ENCODE peak calls at places on chromosomes 5 and 9, in seven cellular contexts. F is GM23248, S is GM12865, X is AG04449, J is fibroblast of mammary gland, D is left ventricle myocardium inferior, Y is hepatocyte. P is an unnamed sample.

GRCh38 chr5:113020461-113021273 is 44.1 kb downstream of the DCP2 start:
- DNase-seq in F (peak; percentile 69), S (no peak), X (no peak), J (peak; percentile 43), D (no peak), Y (no peak), P (no peak)

GRCh38 chr9:16429671-16430070 is 440.8 kb downstream of the BNC2 start:
- DNase-seq in F (no peak), S (peak; percentile 16), X (no peak), J (no peak), D (no peak), Y (no peak), P (no peak)

GRCh38 chr9:136858452-136858843 is 6.3 kb downstream of the MAMDC4 start:
- DNase-seq in F (no peak), S (no peak), X (no peak), J (no peak), D (no peak), Y (no peak), P (no peak)

GRCh38 chr5:83219077-83219476 is 141.7 kb downstream of the XRCC4 start:
- DNase-seq in F (no peak), S (no peak), X (no peak), J (no peak), D (no peak), Y (no peak), P (no peak)

GRCh38 chr9:131728961-131729360 is 10.9 kb downstream of the RAPGEF1 start:
- DNase-seq in F (no peak), S (peak; percentile 75), X (no peak), J (no peak), D (no peak), Y (no peak), P (no peak)

GRCh38 chr5:125286266-125286665 is 539.8 kb upstream of the ZNF608 start:
- DNase-seq in F (no peak), S (no peak), X (no peak), J (no peak), D (no peak), Y (no peak), P (no peak)

GRCh38 chr5:180390441-180391190 is 37.5 kb upstream of the GFPT2 start:
- DNase-seq in F (peak; percentile 37), S (no peak), X (no peak), J (no peak), D (no peak), Y (no peak), P (no peak)

GRCh38 chr5:66113160-66113559 is 30.9 kb upstream of the SREK1 start:
- DNase-seq in F (peak; percentile 84), S (no peak), X (peak; percentile 3), J (peak; percentile 83), D (no peak), Y (no peak), P (no peak)

GRCh38 chr5:14325369-14325768 is 182.2 kb downstream of the TRIO start:
- DNase-seq in F (no peak), S (no peak), X (no peak), J (no peak), D (no peak), Y (no peak), P (no peak)

GRCh38 chr5:172365948-172366608 is 82.5 kb upstream of the UBTD2 start:
- DNase-seq in F (no peak), S (no peak), X (no peak), J (no peak), D (no peak), Y (no peak), P (no peak)

GRCh38 chr9:95048225-95049087 is 269.1 kb downstream of the FANCC start:
- DNase-seq in F (peak; percentile 77), S (peak; percentile 48), X (no peak), J (peak; percentile 31), D (peak; percentile 75), Y (peak; percentile 87), P (peak; percentile 83)

GRCh38 chr5:81855576-81855975 is 104.7 kb upstream of the SSBP2 start:
- DNase-seq in F (no peak), S (no peak), X (no peak), J (no peak), D (no peak), Y (no peak), P (no peak)

GRCh38 chr5:7321724-7322123 is 74.2 kb upstream of the ADCY2 start:
- DNase-seq in F (peak; percentile 98), S (no peak), X (peak; percentile 98), J (peak; percentile 98), D (no peak), Y (peak; percentile 22), P (no peak)

GRCh38 chr9:99105152-99106043 is 485 bp downstream of the TGFBR1 start:
- DNase-seq in F (peak; percentile 91), S (peak; percentile 81), X (no peak), J (peak; percentile 67), D (peak; percentile 82), Y (peak; percentile 90), P (peak; percentile 84)

GRCh38 chr5:59790399-59791130 is 103.0 kb downstream of the PDE4D start:
- DNase-seq in F (peak; percentile 32), S (peak; percentile 70), X (no peak), J (peak; percentile 80), D (no peak), Y (no peak), P (no peak)

GRCh38 chr5:154972476-154973080 is 31.7 kb downstream of the MRPL22 start:
- DNase-seq in F (peak; percentile 64), S (peak; percentile 30), X (no peak), J (peak; percentile 50), D (no peak), Y (peak; percentile 75), P (peak; percentile 2)

GRCh38 chr5:69152731-69153130 is 14.2 kb upstream of the CCNB1 start:
- DNase-seq in F (no peak), S (no peak), X (no peak), J (no peak), D (no peak), Y (no peak), P (no peak)

DNA sequence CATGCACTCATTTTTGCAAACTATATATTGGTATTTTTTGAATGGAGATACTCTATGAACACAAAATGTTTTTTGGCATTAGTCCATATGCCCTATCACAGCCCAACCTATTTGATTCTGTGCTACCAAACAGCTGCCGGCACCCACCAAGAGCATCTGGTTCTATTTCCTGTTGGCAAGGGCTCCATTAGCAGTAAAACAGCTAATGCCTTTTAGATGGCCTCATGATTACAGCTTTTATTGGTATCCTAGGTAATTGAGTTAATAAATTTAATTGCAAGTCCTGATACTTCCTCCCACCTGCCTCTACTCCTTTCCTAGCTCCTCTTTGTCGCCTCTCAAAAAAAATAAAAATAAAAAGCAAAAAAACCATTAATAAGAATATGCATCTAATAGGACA is 620.6 kb downstream of the SLCO4C1 start:
- DNase-seq in F (no peak), S (no peak), X (no peak), J (no peak), D (no peak), Y (no peak), P (no peak)
- H3K4me3 ChIP-seq in F (no peak overlapping the region), S (no peak overlapping the region), X (no peak overlapping the region), J (no peak overlapping the region), D (no peak overlapping the region), Y (no peak overlapping the region), P (no peak overlapping the region)

GRCh38 chr5:127233590-127233989 is 57.0 kb upstream of the MEGF10 start:
- DNase-seq in F (no peak), S (no peak), X (no peak), J (no peak), D (no peak), Y (no peak), P (no peak)

GRCh38 chr5:127229185-127229889 is 61.3 kb upstream of the MEGF10 start:
- DNase-seq in F (peak; percentile 43), S (peak; percentile 75), X (no peak), J (peak; percentile 11), D (peak; percentile 59), Y (peak; percentile 55), P (peak; percentile 65)

GRCh38 chr5:127231118-127231517 is 59.5 kb upstream of the MEGF10 start:
- DNase-seq in F (no peak), S (no peak), X (no peak), J (no peak), D (no peak), Y (no peak), P (no peak)

GRCh38 chr5:127227881-127228280 is 62.7 kb upstream of the MEGF10 start:
- DNase-seq in F (peak; percentile 34), S (no peak), X (no peak), J (peak; percentile 60), D (no peak), Y (no peak), P (no peak)

DNA sequence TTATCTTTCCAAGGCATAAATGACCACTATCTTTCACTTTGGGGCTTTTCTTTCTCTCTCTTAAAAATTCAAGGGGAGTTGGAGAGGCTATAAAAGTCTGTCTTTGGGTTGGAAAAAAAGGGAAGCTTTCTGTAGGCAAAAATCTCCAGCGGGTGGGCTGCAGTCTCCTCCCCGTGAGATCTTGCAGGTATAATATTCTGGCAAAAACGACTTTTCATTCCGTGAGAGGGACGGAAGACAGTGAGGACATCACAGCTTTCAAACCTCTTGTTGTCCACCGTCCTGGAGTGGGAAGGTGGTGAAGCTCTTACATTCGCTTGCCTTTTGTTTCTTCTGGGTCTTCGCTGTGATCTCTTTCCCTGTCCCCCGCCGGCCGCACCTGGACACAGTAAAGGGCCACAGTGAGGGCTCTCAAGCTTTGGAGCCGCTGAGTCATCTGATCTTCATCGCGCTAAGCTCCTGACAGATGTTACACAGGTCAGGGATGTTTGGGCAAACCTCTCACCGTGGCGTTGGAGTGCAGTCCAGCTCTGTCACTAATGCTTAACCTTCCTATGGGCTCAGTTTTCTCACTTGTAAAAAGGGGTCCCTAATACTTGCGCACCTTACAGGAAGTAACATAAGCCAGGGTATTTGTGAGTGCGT is 61.9 kb upstream of the MEGF10 start:
- DNase-seq in F (peak; percentile 20), S (no peak), X (no peak), J (no peak), D (no peak), Y (peak; percentile 39), P (peak; percentile 45)
- H3K4me3 ChIP-seq in F (peak overlapping the region; percentile 71), S (peak overlapping the region; percentile 71), X (peak overlapping the region; percentile 52), J (peak overlapping the region; percentile 55), D (peak overlapping the region; percentile 70), Y (no peak overlapping the region), P (no peak overlapping the region)

DNA sequence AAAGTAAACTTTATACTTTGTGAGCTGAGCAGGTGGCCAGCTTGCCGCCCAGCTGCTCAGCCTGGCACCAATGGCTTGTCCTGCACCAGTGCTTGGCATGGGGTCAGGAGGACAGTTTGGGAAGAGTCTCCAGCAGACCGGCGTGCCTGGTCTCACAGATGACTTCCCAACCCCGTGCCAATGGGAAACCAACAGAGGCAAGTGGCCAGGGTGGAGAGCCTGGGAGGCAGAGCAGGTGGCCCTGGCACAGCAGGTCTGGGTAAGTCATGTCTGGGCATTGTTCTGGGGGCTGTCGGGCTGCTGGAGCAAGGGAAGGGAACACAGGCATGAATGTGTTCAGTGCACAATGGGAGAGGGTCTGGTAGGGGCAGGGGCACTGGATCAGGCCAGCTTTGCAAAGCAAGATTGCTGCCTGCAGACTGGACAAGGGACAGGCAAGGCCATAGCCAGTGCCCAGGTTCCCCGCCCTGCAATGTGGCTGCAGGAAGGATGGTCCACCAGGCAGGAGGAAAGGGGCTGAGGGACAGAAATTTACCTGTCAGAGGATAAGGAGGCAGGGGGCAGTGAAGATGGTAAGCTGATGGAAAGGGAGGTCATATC is 76.2 kb upstream of the ALDH1B1 start:
- DNase-seq in F (no peak), S (no peak), X (no peak), J (no peak), D (no peak), Y (no peak), P (no peak)
- H3K4me3 ChIP-seq in F (no peak overlapping the region), S (no peak overlapping the region), X (no peak overlapping the region), J (no peak overlapping the region), D (no peak overlapping the region), Y (no peak overlapping the region), P (no peak overlapping the region)

DNA sequence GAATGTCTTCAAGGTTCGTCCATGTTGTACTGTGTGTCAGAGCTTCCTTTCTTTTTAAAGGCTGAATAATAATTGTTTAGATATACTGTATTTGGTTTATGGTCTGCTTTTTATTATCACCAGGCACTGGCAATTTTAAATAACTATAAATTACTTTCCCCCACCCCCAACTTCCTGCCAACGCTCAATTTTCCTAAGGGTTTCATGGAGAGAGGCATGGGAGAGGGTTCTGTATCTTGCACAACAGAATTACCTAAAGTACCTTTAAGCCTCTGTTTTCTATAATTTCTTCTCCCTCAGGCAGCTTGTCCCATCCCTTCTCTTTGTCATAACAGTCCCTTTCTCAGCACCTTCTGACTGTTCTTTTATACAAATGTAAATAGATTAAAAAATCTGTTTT is 10.4 kb downstream of the PSAT1 start:
- DNase-seq in F (no peak), S (no peak), X (no peak), J (no peak), D (no peak), Y (no peak), P (no peak)
- H3K4me3 ChIP-seq in F (no peak overlapping the region), S (no peak overlapping the region), X (no peak overlapping the region), J (no peak overlapping the region), D (no peak overlapping the region), Y (no peak overlapping the region), P (no peak overlapping the region)